ENCODE peak calls at places on chromosomes 7 and 10, in nine cellular contexts. Z is GM12865, E is Peyer's patch, W is AG09309, H is heart left ventricle, D is MCF 10A, U is Panc1, R is neural crest cell, P is pancreas. C is an unnamed sample.

GRCh38 chr7:461453-462172 is 58.0 kb downstream of the PDGFA start:
- DNase-seq in Z (no peak), E (no peak), W (no peak), H (peak; percentile 18), D (peak; percentile 52), U (no peak), R (no peak), P (no peak), C (peak; percentile 91)

GRCh38 chr10:49272251-49273081 is 26.5 kb upstream of the C10orf71 start:
- DNase-seq in Z (no peak), E (no peak), W (no peak), H (peak; percentile 79), D (no peak), U (no peak), R (peak; percentile 18), P (no peak), C (peak; percentile 82)

GRCh38 chr7:156999611-157000046 is 10.8 kb downstream of the MNX1 start:
- DNase-seq in Z (no peak), E (peak; percentile 80), W (no peak), H (no peak), D (no peak), U (no peak), R (no peak), P (no peak), C (no peak)

GRCh38 chr10:48703776-48704555 is 19.3 kb downstream of the WDFY4 start:
- DNase-seq in Z (no peak), E (no peak), W (no peak), H (no peak), D (no peak), U (no peak), R (no peak), P (no peak), C (no peak)

GRCh38 chr10:132223611-132224342 is 37.0 kb downstream of the DPYSL4 start:
- DNase-seq in Z (no peak), E (no peak), W (no peak), H (no peak), D (no peak), U (no peak), R (no peak), P (no peak), C (no peak)

GRCh38 chr10:20494474-20494873 is 402.6 kb downstream of the NEBL start:
- DNase-seq in Z (no peak), E (no peak), W (no peak), H (no peak), D (peak; percentile 69), U (no peak), R (no peak), P (no peak), C (no peak)

GRCh38 chr7:15801565-15801964 is 115.1 kb upstream of the MEOX2 start:
- DNase-seq in Z (no peak), E (no peak), W (peak; percentile 29), H (no peak), D (no peak), U (no peak), R (no peak), P (no peak), C (no peak)

GRCh38 chr7:91310829-91311460 is 46.7 kb downstream of the FZD1 start:
- DNase-seq in Z (no peak), E (no peak), W (peak; percentile 53), H (no peak), D (peak; percentile 56), U (no peak), R (no peak), P (no peak), C (no peak)

GRCh38 chr7:43808410-43808809 is 49.9 kb downstream of the BLVRA start:
- DNase-seq in Z (no peak), E (no peak), W (no peak), H (no peak), D (no peak), U (no peak), R (no peak), P (no peak), C (no peak)

GRCh38 chr7:108436906-108437305 is 19.3 kb downstream of the NRCAM start:
- DNase-seq in Z (no peak), E (no peak), W (no peak), H (no peak), D (no peak), U (no peak), R (no peak), P (no peak), C (no peak)

DNA sequence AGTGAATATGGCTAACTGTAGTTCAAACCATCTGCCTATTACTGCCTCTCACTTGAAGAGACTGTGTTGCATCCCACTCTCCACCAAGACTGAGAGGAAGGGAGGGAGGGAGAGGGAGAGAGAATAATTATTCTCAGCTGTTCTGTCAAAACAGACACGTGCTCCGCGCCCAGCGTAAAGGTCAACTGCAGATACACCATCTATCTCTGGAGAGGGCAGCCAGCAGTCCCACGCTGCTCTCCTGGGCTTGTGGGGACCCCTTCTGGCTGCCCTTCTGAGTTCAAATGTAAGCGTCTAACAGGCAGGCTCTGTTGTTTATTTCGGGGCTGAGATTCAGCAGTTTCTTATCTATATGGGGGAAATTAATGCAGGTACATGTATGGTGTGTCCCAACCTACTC is 625.5 kb upstream of the GALNT17 start:
- DNase-seq in Z (peak; percentile 23), E (peak; percentile 73), W (no peak), H (no peak), D (no peak), U (no peak), R (peak; percentile 16), P (no peak), C (no peak)
- TF ChIP-seq CTCF in Z (peak; percentile 25), E (peak; percentile 10), W (no peak), H (peak; percentile 11), D (no peak), U (no peak), R (peak; percentile 43), P (no peak), C (peak; percentile 23)

DNA sequence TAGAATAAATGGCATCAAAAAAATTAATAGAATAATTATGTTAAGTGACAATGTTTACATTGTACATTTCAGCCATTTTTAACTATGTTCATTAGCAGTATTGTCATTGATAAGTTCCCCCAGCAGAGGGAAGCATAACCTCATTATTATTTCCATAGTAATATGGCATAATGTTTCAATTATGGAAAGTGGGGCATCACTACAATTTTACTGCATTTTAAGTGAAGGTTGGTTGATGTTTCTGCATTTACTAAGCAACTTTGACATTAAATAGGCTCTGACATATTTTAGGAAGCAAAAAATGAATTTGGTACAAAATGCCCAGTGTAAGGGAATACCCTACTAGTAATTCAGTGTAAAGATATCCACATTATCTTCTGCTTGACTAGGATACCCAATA is 218.3 kb downstream of the SEMA3A start:
- DNase-seq in Z (peak; percentile 43), E (no peak), W (no peak), H (no peak), D (peak; percentile 54), U (peak; percentile 28), R (peak; percentile 8), P (no peak), C (no peak)
- TF ChIP-seq CTCF in Z (peak; percentile 37), E (peak; percentile 47), W (peak; percentile 28), H (peak; percentile 84), D (peak; percentile 55), U (peak; percentile 55), R (peak; percentile 88), P (peak; percentile 24), C (peak; percentile 73)

DNA sequence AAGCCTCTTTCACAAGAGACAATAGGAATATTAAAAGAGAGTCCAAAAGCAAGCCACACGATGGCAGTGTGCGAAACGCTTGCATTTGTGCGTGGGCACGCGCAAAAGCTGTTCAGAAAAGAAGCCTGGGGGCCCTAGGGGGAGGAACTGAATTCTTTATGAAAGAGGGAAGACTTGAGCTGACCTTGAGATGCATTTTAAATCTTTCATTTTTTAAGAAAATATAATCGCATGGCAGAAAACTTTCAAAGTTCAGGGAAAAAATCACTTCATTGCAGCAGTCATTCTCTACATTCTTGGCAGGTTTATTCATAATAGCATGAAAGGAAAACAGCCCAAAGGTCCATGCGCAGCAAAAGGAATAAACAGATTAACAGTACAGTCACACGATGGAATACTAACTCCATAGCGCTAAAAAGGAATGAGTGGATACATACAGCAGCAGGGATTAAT is 206.5 kb upstream of the PRKCQ start:
- DNase-seq in Z (no peak), E (no peak), W (peak; percentile 21), H (no peak), D (no peak), U (no peak), R (peak; percentile 29), P (no peak), C (no peak)
- TF ChIP-seq CTCF in Z (no peak), E (no peak), W (peak; percentile 68), H (peak; percentile 44), D (no peak), U (peak; percentile 48), R (peak; percentile 58), P (no peak), C (peak; percentile 71)

DNA sequence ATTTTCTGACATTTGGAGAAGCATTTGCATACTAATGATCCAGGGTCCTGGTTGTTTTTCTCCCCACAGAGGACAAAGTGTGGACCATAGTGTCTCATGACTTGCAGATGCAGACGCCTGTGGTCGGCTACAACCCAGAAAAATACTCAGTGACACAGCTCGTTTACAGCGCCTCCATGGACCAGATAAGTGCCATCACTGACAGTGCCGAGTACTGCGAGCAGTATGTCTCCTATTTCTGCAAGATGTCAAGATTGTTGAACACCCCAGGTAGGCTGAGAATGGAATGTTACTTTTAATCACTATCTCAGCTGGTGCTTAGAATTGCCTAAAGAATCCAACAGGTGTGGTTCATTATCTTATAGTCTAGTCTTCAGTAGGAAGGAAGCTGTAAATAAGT is 951.5 kb upstream of the C7orf33 start:
- DNase-seq in Z (no peak), E (no peak), W (no peak), H (no peak), D (no peak), U (no peak), R (no peak), P (no peak), C (no peak)
- TF ChIP-seq CTCF in Z (no peak), E (no peak), W (no peak), H (no peak), D (no peak), U (no peak), R (no peak), P (no peak), C (no peak)

GRCh38 chr7:55052081-55052480 is 33.3 kb downstream of the EGFR start:
- DNase-seq in Z (no peak), E (no peak), W (no peak), H (no peak), D (no peak), U (no peak), R (no peak), P (no peak), C (no peak)

GRCh38 chr7:55053651-55054226 is 34.9 kb downstream of the EGFR start:
- DNase-seq in Z (no peak), E (no peak), W (no peak), H (no peak), D (peak; percentile 57), U (no peak), R (no peak), P (no peak), C (no peak)

GRCh38 chr7:55052726-55053431 is 34.1 kb downstream of the EGFR start:
- DNase-seq in Z (no peak), E (no peak), W (no peak), H (no peak), D (no peak), U (no peak), R (no peak), P (no peak), C (no peak)

GRCh38 chr7:55048221-55048859 is 29.5 kb downstream of the EGFR start:
- DNase-seq in Z (no peak), E (no peak), W (no peak), H (no peak), D (peak; percentile 86), U (no peak), R (no peak), P (peak; percentile 46), C (no peak)

GRCh38 chr7:55050286-55050685 is 31.5 kb downstream of the EGFR start:
- DNase-seq in Z (peak; percentile 33), E (no peak), W (no peak), H (no peak), D (no peak), U (no peak), R (no peak), P (no peak), C (no peak)
- TF ChIP-seq CTCF in Z (peak; percentile 24), E (no peak), W (peak; percentile 24), H (no peak), D (no peak), U (no peak), R (no peak), P (no peak), C (no peak)